ENCODE peak calls at places on chromosomes 13 and 19, in eight cellular contexts. One of them, this sample, is unnamed.

GRCh38 chr13:113758651-113759524 is at the start of gene TMEM255B:
- DNase-seq in pancreas: peak; percentile 78
- DNase-seq in astrocyte of the spinal cord: peak; percentile 55
- DNase-seq in mucosa of descending colon: peak; percentile 88
- DNase-seq in OCI-LY7: no peak
- DNase-seq in breast epithelium: peak; percentile 83
- DNase-seq in HFF-Myc: no peak
- DNase-seq in H1: no peak
- DNase-seq in this sample: no peak

GRCh38 chr19:33518541-33518940 is 3.0 kb downstream of the PEPD start:
- DNase-seq in pancreas: no peak
- DNase-seq in astrocyte of the spinal cord: no peak
- DNase-seq in mucosa of descending colon: no peak
- DNase-seq in OCI-LY7: no peak
- DNase-seq in breast epithelium: no peak
- DNase-seq in HFF-Myc: no peak
- DNase-seq in H1: no peak
- DNase-seq in this sample: no peak

GRCh38 chr13:75151081-75151643 is 330.8 kb downstream of the TBC1D4 start:
- DNase-seq in pancreas: no peak
- DNase-seq in astrocyte of the spinal cord: peak; percentile 66
- DNase-seq in mucosa of descending colon: no peak
- DNase-seq in OCI-LY7: no peak
- DNase-seq in breast epithelium: no peak
- DNase-seq in HFF-Myc: peak; percentile 11
- DNase-seq in H1: no peak
- DNase-seq in this sample: no peak

GRCh38 chr13:81659984-81660383 is 1319.1 kb upstream of the SPRY2 start:
- DNase-seq in pancreas: no peak
- DNase-seq in astrocyte of the spinal cord: no peak
- DNase-seq in mucosa of descending colon: no peak
- DNase-seq in OCI-LY7: no peak
- DNase-seq in breast epithelium: no peak
- DNase-seq in HFF-Myc: no peak
- DNase-seq in H1: no peak
- DNase-seq in this sample: no peak

GRCh38 chr19:435056-435706 is 25.7 kb downstream of the SHC2 start:
- DNase-seq in pancreas: no peak
- DNase-seq in astrocyte of the spinal cord: no peak
- DNase-seq in mucosa of descending colon: no peak
- DNase-seq in OCI-LY7: no peak
- DNase-seq in breast epithelium: no peak
- DNase-seq in HFF-Myc: no peak
- DNase-seq in H1: no peak
- DNase-seq in this sample: no peak

GRCh38 chr13:23871616-23872220 is 17.5 kb downstream of the MIPEP start:
- DNase-seq in pancreas: no peak
- DNase-seq in astrocyte of the spinal cord: peak; percentile 62
- DNase-seq in mucosa of descending colon: no peak
- DNase-seq in OCI-LY7: peak; percentile 34
- DNase-seq in breast epithelium: no peak
- DNase-seq in HFF-Myc: no peak
- DNase-seq in H1: no peak
- DNase-seq in this sample: no peak

GRCh38 chr13:51562011-51562671 is 22.1 kb upstream of the WDFY2 start:
- DNase-seq in pancreas: no peak
- DNase-seq in astrocyte of the spinal cord: no peak
- DNase-seq in mucosa of descending colon: no peak
- DNase-seq in OCI-LY7: no peak
- DNase-seq in breast epithelium: no peak
- DNase-seq in HFF-Myc: no peak
- DNase-seq in H1: no peak
- DNase-seq in this sample: no peak

GRCh38 chr13:112346173-112346898 is 29.8 kb upstream of the SPACA7 start:
- DNase-seq in pancreas: no peak
- DNase-seq in astrocyte of the spinal cord: no peak
- DNase-seq in mucosa of descending colon: no peak
- DNase-seq in OCI-LY7: no peak
- DNase-seq in breast epithelium: no peak
- DNase-seq in HFF-Myc: no peak
- DNase-seq in H1: no peak
- DNase-seq in this sample: no peak

DNA sequence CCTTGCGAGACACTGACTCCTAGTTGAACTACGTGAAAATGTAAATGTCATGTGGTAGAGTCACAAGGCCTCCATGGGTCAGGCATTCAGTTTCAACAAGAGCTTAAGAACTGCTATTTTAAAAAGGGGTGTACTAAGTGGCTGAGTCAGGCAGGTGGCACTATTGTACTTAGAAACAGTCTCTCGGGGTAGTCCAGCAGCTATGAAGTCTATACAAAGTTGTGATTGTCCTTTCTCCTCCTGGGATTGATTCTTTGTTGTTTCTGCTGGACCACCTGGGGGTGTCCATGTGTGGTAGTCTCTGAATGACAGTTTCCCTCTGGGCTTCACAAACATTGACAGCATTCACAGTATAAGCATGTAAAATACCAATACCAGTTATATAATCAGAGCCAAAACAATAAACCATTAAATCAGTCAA is 33.0 kb downstream of the UGGT2 start:
- DNase-seq in pancreas: peak; percentile 72
- DNase-seq in astrocyte of the spinal cord: peak; percentile 79
- DNase-seq in mucosa of descending colon: no peak
- DNase-seq in OCI-LY7: peak; percentile 14
- DNase-seq in breast epithelium: no peak
- DNase-seq in HFF-Myc: peak; percentile 36
- DNase-seq in H1: no peak
- DNase-seq in this sample: peak; percentile 59
- TF ChIP-seq CTCF in pancreas: peak; percentile 46
- TF ChIP-seq CTCF in astrocyte of the spinal cord: peak; percentile 73
- TF ChIP-seq CTCF in mucosa of descending colon: peak; percentile 27
- TF ChIP-seq CTCF in OCI-LY7: peak; percentile 66
- TF ChIP-seq CTCF in breast epithelium: peak; percentile 47
- TF ChIP-seq CTCF in HFF-Myc: peak; percentile 57
- TF ChIP-seq CTCF in H1: peak; percentile 47
- TF ChIP-seq CTCF in this sample: peak; percentile 82

DNA sequence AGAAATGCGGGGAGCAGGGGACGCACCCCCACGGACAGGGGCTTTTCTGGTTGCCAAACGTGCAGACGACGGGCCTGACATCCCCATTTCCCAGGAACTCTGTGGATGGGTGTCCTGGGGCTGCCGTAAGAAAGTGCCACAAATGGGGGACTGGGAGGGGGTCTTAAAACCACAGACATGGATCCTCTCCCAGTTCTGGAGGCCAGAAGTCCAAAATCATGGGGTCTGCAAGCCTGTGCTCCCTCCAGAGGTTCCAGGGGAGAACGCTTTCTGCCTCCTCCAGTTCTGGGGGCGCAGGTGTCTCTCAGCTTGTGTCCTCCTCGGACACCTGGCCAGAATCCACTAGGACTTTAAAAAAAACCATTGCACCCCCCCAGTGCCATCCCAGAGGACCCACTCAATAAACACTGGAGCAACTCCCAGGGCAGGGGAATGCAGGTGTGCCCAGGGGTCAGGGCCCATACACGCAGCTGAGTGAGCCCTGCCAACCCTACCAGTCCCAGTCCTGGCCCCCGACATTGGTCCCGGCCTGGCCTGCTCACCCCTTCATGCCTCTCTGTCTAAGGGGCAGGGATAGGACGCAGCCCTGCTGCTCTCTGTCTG is 103.9 kb downstream of the GADD45B start:
- DNase-seq in pancreas: no peak
- DNase-seq in astrocyte of the spinal cord: no peak
- DNase-seq in mucosa of descending colon: no peak
- DNase-seq in OCI-LY7: no peak
- DNase-seq in breast epithelium: no peak
- DNase-seq in HFF-Myc: no peak
- DNase-seq in H1: no peak
- DNase-seq in this sample: no peak
- H3K4me3 ChIP-seq in pancreas: peak overlapping the region; percentile 21
- H3K4me3 ChIP-seq in astrocyte of the spinal cord: peak overlapping the region; percentile 43
- H3K4me3 ChIP-seq in mucosa of descending colon: no peak overlapping the region
- H3K4me3 ChIP-seq in OCI-LY7: no peak overlapping the region
- H3K4me3 ChIP-seq in breast epithelium: peak overlapping the region; percentile 44
- H3K4me3 ChIP-seq in HFF-Myc: no peak overlapping the region
- H3K4me3 ChIP-seq in H1: peak overlapping the region; percentile 55
- H3K4me3 ChIP-seq in this sample: peak overlapping the region; percentile 47

GRCh38 chr13:95298169-95298940 is 2.9 kb downstream of the ABCC4 start:
- DNase-seq in pancreas: no peak
- DNase-seq in astrocyte of the spinal cord: no peak
- DNase-seq in mucosa of descending colon: no peak
- DNase-seq in OCI-LY7: no peak
- DNase-seq in breast epithelium: no peak
- DNase-seq in HFF-Myc: no peak
- DNase-seq in H1: no peak
- DNase-seq in this sample: no peak

GRCh38 chr13:95301947-95302386 is 716 bp upstream of the ABCC4 start:
- DNase-seq in pancreas: no peak
- DNase-seq in astrocyte of the spinal cord: no peak
- DNase-seq in mucosa of descending colon: no peak
- DNase-seq in OCI-LY7: no peak
- DNase-seq in breast epithelium: no peak
- DNase-seq in HFF-Myc: no peak
- DNase-seq in H1: no peak
- DNase-seq in this sample: no peak

GRCh38 chr13:95298971-95299627 is 2.2 kb downstream of the ABCC4 start:
- DNase-seq in pancreas: no peak
- DNase-seq in astrocyte of the spinal cord: peak; percentile 83
- DNase-seq in mucosa of descending colon: no peak
- DNase-seq in OCI-LY7: no peak
- DNase-seq in breast epithelium: no peak
- DNase-seq in HFF-Myc: peak; percentile 72
- DNase-seq in H1: no peak
- DNase-seq in this sample: no peak

GRCh38 chr13:95300625-95301134 is 571 bp downstream of the ABCC4 start:
- DNase-seq in pancreas: peak; percentile 25
- DNase-seq in astrocyte of the spinal cord: peak; percentile 56
- DNase-seq in mucosa of descending colon: peak; percentile 82
- DNase-seq in OCI-LY7: peak; percentile 54
- DNase-seq in breast epithelium: no peak
- DNase-seq in HFF-Myc: peak; percentile 40
- DNase-seq in H1: no peak
- DNase-seq in this sample: no peak

DNA sequence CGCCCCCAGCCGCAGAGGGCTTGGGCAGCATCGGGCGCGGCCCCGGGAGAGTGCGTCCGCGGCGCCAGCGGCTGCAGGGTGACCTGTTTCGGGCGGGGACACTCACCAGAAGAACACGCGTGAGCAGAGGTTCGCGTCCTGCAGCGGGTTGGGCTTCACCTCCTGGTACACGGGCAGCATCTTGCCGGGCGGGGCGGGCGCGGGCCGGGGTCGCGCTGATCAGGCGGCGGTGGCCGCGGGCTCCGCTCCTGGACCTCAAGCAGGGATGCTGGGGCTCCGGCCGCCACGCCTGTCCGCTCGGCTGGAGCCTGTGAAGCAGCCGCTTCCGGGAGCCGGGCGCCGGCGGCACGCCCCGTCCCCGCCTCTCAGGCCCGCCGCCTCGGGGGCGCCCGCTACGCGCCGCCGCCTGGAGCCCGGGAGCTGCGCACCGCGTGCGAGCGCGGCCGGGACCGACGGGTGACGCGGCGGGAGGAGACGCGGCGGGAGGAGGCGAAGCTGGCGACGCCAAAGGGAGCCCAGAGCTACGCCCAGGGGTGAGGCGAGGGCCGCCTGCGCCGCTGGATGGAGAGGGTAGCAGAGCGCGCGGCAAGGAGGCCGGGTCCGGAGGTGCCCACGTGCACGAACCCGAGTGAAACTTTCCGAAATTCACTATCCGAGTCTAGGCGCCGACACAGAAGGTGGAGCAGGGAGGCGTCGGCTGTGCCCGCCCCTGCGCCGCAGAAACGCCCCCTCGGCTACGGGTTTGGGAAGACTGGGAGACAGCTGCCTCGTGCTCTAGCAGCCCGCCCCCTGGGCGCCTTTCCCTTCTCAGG is at the start of gene ABCC4:
- DNase-seq in pancreas: peak; percentile 71
- DNase-seq in astrocyte of the spinal cord: peak; percentile 68
- DNase-seq in mucosa of descending colon: peak; percentile 84
- DNase-seq in OCI-LY7: peak; percentile 72
- DNase-seq in breast epithelium: no peak
- DNase-seq in HFF-Myc: peak; percentile 33
- DNase-seq in H1: peak; percentile 25
- DNase-seq in this sample: no peak
- TF ChIP-seq CTCF in pancreas: no peak
- TF ChIP-seq CTCF in astrocyte of the spinal cord: no peak
- TF ChIP-seq CTCF in mucosa of descending colon: peak; percentile 9
- TF ChIP-seq CTCF in OCI-LY7: no peak
- TF ChIP-seq CTCF in breast epithelium: no peak
- TF ChIP-seq CTCF in HFF-Myc: no peak
- TF ChIP-seq CTCF in H1: no peak
- TF ChIP-seq CTCF in this sample: peak; percentile 19

GRCh38 chr19:41224632-41225031 is 5.6 kb downstream of the AXL start:
- DNase-seq in pancreas: no peak
- DNase-seq in astrocyte of the spinal cord: no peak
- DNase-seq in mucosa of descending colon: no peak
- DNase-seq in OCI-LY7: no peak
- DNase-seq in breast epithelium: no peak
- DNase-seq in HFF-Myc: no peak
- DNase-seq in H1: no peak
- DNase-seq in this sample: no peak

GRCh38 chr19:41226874-41227390 is 7.9 kb downstream of the AXL start:
- DNase-seq in pancreas: no peak
- DNase-seq in astrocyte of the spinal cord: no peak
- DNase-seq in mucosa of descending colon: no peak
- DNase-seq in OCI-LY7: no peak
- DNase-seq in breast epithelium: no peak
- DNase-seq in HFF-Myc: no peak
- DNase-seq in H1: no peak
- DNase-seq in this sample: no peak

GRCh38 chr19:41223431-41224234 is 4.6 kb downstream of the AXL start:
- DNase-seq in pancreas: no peak
- DNase-seq in astrocyte of the spinal cord: peak; percentile 89
- DNase-seq in mucosa of descending colon: no peak
- DNase-seq in OCI-LY7: no peak
- DNase-seq in breast epithelium: no peak
- DNase-seq in HFF-Myc: peak; percentile 83
- DNase-seq in H1: peak; percentile 84
- DNase-seq in this sample: no peak

GRCh38 chr19:41226053-41226873 is 7.2 kb downstream of the AXL start:
- DNase-seq in pancreas: peak; percentile 68
- DNase-seq in astrocyte of the spinal cord: peak; percentile 82
- DNase-seq in mucosa of descending colon: peak; percentile 71
- DNase-seq in OCI-LY7: no peak
- DNase-seq in breast epithelium: peak; percentile 63
- DNase-seq in HFF-Myc: no peak
- DNase-seq in H1: no peak
- DNase-seq in this sample: no peak

DNA sequence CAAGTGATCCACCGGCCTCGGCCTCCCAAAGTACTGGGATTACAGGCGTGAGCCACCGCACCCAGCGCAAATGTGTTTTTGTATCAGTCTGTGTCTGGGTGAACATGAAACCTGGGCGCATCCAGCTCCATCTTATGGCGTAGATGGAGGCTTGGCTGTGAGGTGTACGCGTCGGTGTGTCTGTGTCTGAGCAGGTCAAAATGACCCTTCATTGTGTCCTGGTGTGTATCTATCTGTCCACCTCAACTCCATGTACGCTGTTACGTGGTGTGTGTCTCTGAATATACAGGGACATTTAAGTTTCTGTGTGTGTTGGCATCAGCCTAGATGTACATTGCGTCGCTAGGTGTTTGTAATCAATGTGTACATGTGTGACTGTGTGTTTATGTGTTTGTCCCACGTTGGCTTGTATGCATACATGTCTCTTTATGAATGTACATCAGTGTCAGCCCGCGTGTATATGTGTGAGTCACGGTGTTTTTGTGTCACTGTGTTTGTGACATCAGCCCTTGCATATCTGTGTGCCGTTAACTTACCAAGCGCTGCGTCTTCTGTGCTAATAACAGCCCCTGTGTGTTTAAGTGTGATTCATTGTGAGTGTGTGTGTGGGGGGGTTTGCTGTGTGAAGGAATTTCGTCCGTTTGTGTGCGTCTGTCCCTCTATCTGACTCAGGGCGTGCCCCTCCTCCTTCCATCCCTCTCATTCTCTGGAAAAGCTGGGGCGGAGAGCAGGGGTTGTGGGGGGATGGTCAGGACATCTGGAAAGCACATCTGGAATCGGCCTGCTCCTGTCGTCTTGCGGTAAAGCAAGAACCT is 6.4 kb downstream of the AXL start:
- DNase-seq in pancreas: peak; percentile 34
- DNase-seq in astrocyte of the spinal cord: peak; percentile 98
- DNase-seq in mucosa of descending colon: peak; percentile 62
- DNase-seq in OCI-LY7: no peak
- DNase-seq in breast epithelium: no peak
- DNase-seq in HFF-Myc: peak; percentile 98
- DNase-seq in H1: peak; percentile 47
- DNase-seq in this sample: no peak
- H3K4me3 ChIP-seq in pancreas: peak overlapping the region; percentile 33
- H3K4me3 ChIP-seq in astrocyte of the spinal cord: peak overlapping the region; percentile 18
- H3K4me3 ChIP-seq in mucosa of descending colon: no peak overlapping the region
- H3K4me3 ChIP-seq in OCI-LY7: no peak overlapping the region
- H3K4me3 ChIP-seq in breast epithelium: peak overlapping the region; percentile 38
- H3K4me3 ChIP-seq in HFF-Myc: peak overlapping the region; percentile 36
- H3K4me3 ChIP-seq in H1: peak overlapping the region; percentile 37
- H3K4me3 ChIP-seq in this sample: no peak overlapping the region